ENCODE peak calls at places on chromosomes 13 and 19, in four cellular contexts. K, X, R and U are unnamed samples.

GRCh38 chr19:45075215-45076028 is 856 bp downstream of the ZNF296 start:
- DNase-seq in R (peak; percentile 77), K (no peak), X (peak; percentile 34), U (peak; percentile 82)

GRCh38 chr19:54653181-54653809 is 9.5 kb upstream of the LILRB4 start:
- DNase-seq in K (no peak), R (peak; percentile 22), X (no peak), U (peak; percentile 32)

GRCh38 chr13:20127563-20128458 is 33.0 kb downstream of the GJA3 start:
- DNase-seq in X (peak; percentile 26), R (peak; percentile 38), K (no peak), U (peak; percentile 77)

GRCh38 chr19:6886272-6886671 is 1.1 kb upstream of the ADGRE1 start:
- DNase-seq in X (no peak), K (no peak), R (no peak), U (no peak)

GRCh38 chr19:2847507-2847906 is 6.2 kb downstream of the ZNF555 start:
- DNase-seq in K (no peak), X (no peak), R (no peak), U (no peak)

GRCh38 chr19:10961073-10961762 is 388 bp downstream of the SMARCA4 start:
- DNase-seq in K (no peak), R (peak; percentile 13), X (peak; percentile 23), U (peak; percentile 37)

GRCh38 chr19:2187164-2187563 is 23.4 kb downstream of the DOT1L start:
- DNase-seq in X (no peak), K (no peak), R (no peak), U (no peak)

GRCh38 chr19:19788015-19788414 is 33.5 kb downstream of the ZNF506 start:
- DNase-seq in R (no peak), K (no peak), X (no peak), U (no peak)

GRCh38 chr13:101399365-101399764 is 16.9 kb downstream of the NALCN start:
- DNase-seq in X (no peak), R (peak; percentile 14), K (no peak), U (no peak)

GRCh38 chr13:76791290-76791664 is 94.9 kb downstream of the KCTD12 start:
- DNase-seq in X (no peak), R (peak; percentile 21), K (no peak), U (peak; percentile 16)

GRCh38 chr19:57850553-57851017 is 926 bp downstream of the ZNF587 start:
- DNase-seq in X (no peak), R (peak; percentile 73), K (no peak), U (peak; percentile 70)

GRCh38 chr19:22634450-22634827 is 315 bp downstream of the ZNF492 start:
- DNase-seq in K (no peak), R (no peak), X (no peak), U (no peak)

GRCh38 chr13:51534075-51534817 is 50.0 kb upstream of the WDFY2 start:
- DNase-seq in X (peak; percentile 19), K (no peak), R (peak; percentile 48), U (no peak)

GRCh38 chr19:2239771-2240770 is 3.4 kb downstream of the SF3A2 start:
- DNase-seq in R (no peak), K (no peak), X (no peak), U (peak; percentile 68)

GRCh38 chr19:36847968-36848367 is 2.7 kb upstream of the ZNF345 start:
- DNase-seq in X (no peak), R (no peak), K (no peak), U (no peak)
- TF ChIP-seq CTCF in X (no peak), R (no peak), K (no peak), U (no peak)

GRCh38 chr13:33799950-33800592 is 17.9 kb upstream of the RFC3 start:
- DNase-seq in K (no peak), R (peak; percentile 51), X (no peak), U (no peak)
- TF ChIP-seq CTCF in K (no peak), R (peak; percentile 46), X (peak; percentile 41), U (peak; percentile 39)

DNA sequence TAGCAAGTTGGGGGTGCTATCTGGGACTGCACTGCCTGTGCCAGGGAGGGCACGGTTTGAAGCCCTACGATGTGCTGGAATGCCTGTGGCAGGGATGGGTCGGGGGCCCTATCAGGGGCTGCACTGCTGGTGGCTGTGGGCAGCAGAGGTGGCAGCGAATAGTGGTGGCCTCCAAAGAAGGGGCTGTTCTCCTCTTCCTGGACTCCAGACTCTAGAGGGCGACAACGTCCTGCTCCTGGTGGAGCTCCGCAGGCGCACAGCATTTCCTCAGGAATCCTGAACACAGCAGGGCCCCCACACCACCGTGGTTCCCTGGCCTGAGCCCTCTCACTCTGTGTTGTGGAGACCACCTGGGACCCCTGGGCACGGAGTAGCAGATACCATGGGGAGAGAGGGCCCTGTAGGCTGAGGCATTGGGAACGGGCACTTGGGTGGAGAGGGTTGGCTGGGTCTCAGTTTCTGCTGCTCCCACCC is 145.6 kb downstream of the TNFRSF19 start:
- DNase-seq in R (peak; percentile 43), X (no peak), K (no peak), U (no peak)
- TF ChIP-seq CTCF in R (peak; percentile 37), X (no peak), K (peak; percentile 12), U (no peak)

GRCh38 chr13:31179241-31179640 is 17.5 kb upstream of the HSPH1 start:
- DNase-seq in K (no peak), X (no peak), R (no peak), U (no peak)

GRCh38 chr13:31172535-31172934 is 10.8 kb upstream of the HSPH1 start:
- DNase-seq in R (peak; percentile 90), X (no peak), K (no peak), U (peak; percentile 69)

GRCh38 chr13:31175847-31176536 is 14.3 kb upstream of the HSPH1 start:
- DNase-seq in R (no peak), K (no peak), X (no peak), U (peak; percentile 39)

GRCh38 chr13:31172001-31172400 is 10.3 kb upstream of the HSPH1 start:
- DNase-seq in K (no peak), R (peak; percentile 83), X (no peak), U (peak; percentile 38)

GRCh38 chr13:31174018-31174417 is 12.3 kb upstream of the HSPH1 start:
- DNase-seq in R (peak; percentile 16), K (no peak), X (no peak), U (no peak)
- TF ChIP-seq CTCF in R (peak; percentile 3), K (no peak), X (no peak), U (no peak)

DNA sequence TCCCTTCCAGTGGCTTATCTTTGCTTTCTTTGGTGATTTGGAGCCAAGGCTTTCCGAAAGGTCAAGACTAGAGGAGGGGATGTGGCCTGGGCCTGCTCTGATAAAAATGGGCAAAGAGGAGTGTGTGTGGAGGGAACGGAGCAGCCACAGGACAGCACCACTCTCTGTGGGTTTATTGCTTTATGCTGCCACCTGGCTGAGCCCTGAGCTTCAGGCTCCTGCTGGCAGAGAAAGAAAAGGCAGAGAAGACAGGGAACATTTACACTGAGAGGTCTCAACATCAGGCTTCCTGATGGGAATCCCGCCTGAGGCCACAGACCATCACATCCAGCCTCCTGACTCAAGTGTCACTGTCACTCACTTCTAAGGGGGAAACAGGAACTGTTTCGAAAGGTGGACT is 9.2 kb upstream of the GSX1 start:
- DNase-seq in X (no peak), R (peak; percentile 45), K (no peak), U (no peak)
- TF ChIP-seq CTCF in X (no peak), R (peak; percentile 69), K (no peak), U (peak; percentile 11)

DNA sequence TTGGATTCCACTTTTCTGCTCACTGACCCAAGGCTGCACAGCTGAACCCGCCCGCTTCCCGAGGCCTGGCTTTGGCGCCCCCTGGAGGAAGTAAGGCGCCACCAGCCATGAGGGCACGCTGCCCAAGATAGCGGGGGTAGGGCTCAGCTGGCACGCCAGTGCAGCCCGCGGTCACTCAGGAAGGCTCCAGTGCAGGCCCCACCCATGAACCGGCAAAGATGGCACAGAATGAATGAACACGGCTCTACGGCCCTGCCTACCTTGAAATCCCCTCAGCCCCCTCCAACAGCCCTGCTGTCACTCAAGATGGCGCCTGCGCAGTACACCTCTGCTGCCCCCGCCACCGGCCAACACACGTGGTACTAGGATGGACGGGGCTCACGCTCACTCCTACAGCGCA is 3.0 kb downstream of the PEG3 start:
- DNase-seq in R (no peak), K (peak; percentile 17), X (peak; percentile 45), U (no peak)
- TF ChIP-seq CTCF in R (no peak), K (peak; percentile 63), X (peak; percentile 68), U (no peak)

GRCh38 chr19:42152876-42153275 is 20.6 kb upstream of the POU2F2 start:
- DNase-seq in X (no peak), K (no peak), R (no peak), U (no peak)
- TF ChIP-seq CTCF in X (no peak), K (no peak), R (no peak), U (no peak)

GRCh38 chr13:21973437-21974125 is 302.7 kb downstream of the FGF9 start:
- DNase-seq in R (no peak), X (no peak), K (no peak), U (no peak)
- TF ChIP-seq CTCF in R (no peak), X (no peak), K (no peak), U (no peak)

GRCh38 chr13:37889102-37889501 is 19.5 kb upstream of the TRPC4 start:
- DNase-seq in R (peak; percentile 13), X (no peak), K (no peak), U (no peak)
- TF ChIP-seq CTCF in R (no peak), X (no peak), K (no peak), U (no peak)

GRCh38 chr13:106533940-106534843 is 1.3 kb downstream of the EFNB2 start:
- DNase-seq in K (no peak), R (peak; percentile 60), X (peak; percentile 44), U (peak; percentile 88)
- TF ChIP-seq CTCF in K (no peak), R (no peak), X (no peak), U (no peak)